ENCODE peak calls at places on chromosomes 13 and 19, in ten cellular contexts. K, R, W, A, D, Q, N, Y, B and C are unnamed samples.

GRCh38 chr13:30299746-30300145 is 7.6 kb downstream of the KATNAL1 start:
- DNase-seq in D (no peak), N (no peak), R (no peak), Y (no peak), W (no peak), A (peak), B (no peak), K (no peak), Q (peak), C (no peak)

GRCh38 chr13:97631158-97631557 is 197.2 kb downstream of the RAP2A start:
- DNase-seq in A (no peak), D (no peak), Y (no peak), R (no peak), Q (no peak), K (no peak), N (no peak), B (no peak), W (no peak), C (no peak)

GRCh38 chr19:51417107-51417806 is at the start of gene SIGLEC10:
- DNase-seq in N (no peak), R (no peak), D (no peak), W (no peak), A (peak), Y (peak), K (peak), Q (no peak), B (peak), C (no peak)

GRCh38 chr19:19321143-19321577 is 531 bp downstream of the MAU2 start:
- DNase-seq in K (no peak), N (no peak), D (peak), Y (no peak), W (no peak), R (no peak), Q (no peak), A (peak), B (no peak), C (peak)

GRCh38 chr13:51562011-51562671 is 22.1 kb upstream of the WDFY2 start:
- DNase-seq in A (no peak), D (no peak), Y (peak), Q (no peak), W (no peak), N (no peak), B (peak), K (no peak), R (no peak), C (no peak)

GRCh38 chr19:16459680-16460079 is 12.1 kb downstream of the EPS15L1 start:
- DNase-seq in N (no peak), K (no peak), R (no peak), Y (no peak), B (no peak), W (no peak), Q (no peak), D (no peak), A (no peak), C (no peak)

GRCh38 chr19:2613507-2614295 is 88.8 kb downstream of the GNG7 start:
- DNase-seq in N (peak), R (no peak), A (peak), D (no peak), K (peak), W (no peak), Q (peak), Y (peak), B (peak), C (peak)

GRCh38 chr13:40271931-40272775 is 394.3 kb downstream of the FOXO1 start:
- DNase-seq in Q (peak), B (no peak), D (no peak), N (peak), R (no peak), K (peak), Y (no peak), A (peak), W (peak), C (no peak)

GRCh38 chr13:79225487-79226232 is 180.4 kb downstream of the RBM26 start:
- DNase-seq in N (peak), K (no peak), Y (no peak), R (no peak), B (no peak), D (no peak), W (no peak), Q (peak), A (no peak), C (no peak)

GRCh38 chr19:28884786-28885476 is 328.0 kb downstream of the UQCRFS1 start:
- DNase-seq in W (no peak), D (no peak), Y (no peak), A (peak), K (no peak), R (no peak), Q (no peak), N (no peak), B (no peak), C (no peak)

GRCh38 chr13:34914416-34914815 is 27.7 kb upstream of the NBEA start:
- DNase-seq in K (no peak), Q (no peak), W (no peak), R (no peak), A (no peak), D (no peak), N (no peak), Y (no peak), B (no peak), C (no peak)

GRCh38 chr13:71775946-71776345 is 91.1 kb downstream of the DACH1 start:
- DNase-seq in N (no peak), B (no peak), D (no peak), R (no peak), A (no peak), W (no peak), K (no peak), Y (no peak), Q (no peak), C (no peak)

GRCh38 chr19:31378404-31378803 is 29.2 kb upstream of the TSHZ3 start:
- DNase-seq in K (peak), D (no peak), W (no peak), Y (no peak), Q (peak), A (peak), N (peak), R (no peak), B (no peak), C (no peak)

GRCh38 chr19:43430142-43430710 is 15.5 kb downstream of the TEX101 start:
- DNase-seq in R (no peak), W (no peak), D (no peak), K (no peak), B (no peak), A (peak), Y (no peak), N (no peak), Q (no peak), C (peak)

GRCh38 chr13:76622336-76623045 is 263.7 kb downstream of the KCTD12 start:
- DNase-seq in K (no peak), Q (no peak), B (no peak), W (no peak), A (peak), D (no peak), Y (no peak), N (peak), R (no peak), C (no peak)

GRCh38 chr13:81990652-81991051 is 1649.7 kb upstream of the SPRY2 start:
- DNase-seq in Q (no peak), B (no peak), Y (no peak), K (no peak), N (no peak), A (no peak), W (no peak), D (no peak), R (no peak), C (no peak)

GRCh38 chr13:21039097-21039800 is 22.1 kb downstream of the LATS2 start:
- DNase-seq in K (no peak), W (no peak), D (no peak), Y (no peak), A (peak), Q (no peak), N (no peak), B (no peak), R (no peak), C (no peak)

GRCh38 chr13:98143157-98143553 is 261 bp downstream of the FARP1 start:
- DNase-seq in Q (no peak), K (no peak), N (no peak), D (peak), W (no peak), R (no peak), Y (no peak), B (no peak), A (no peak), C (no peak)

GRCh38 chr13:101530293-101530692 is 77.8 kb downstream of the ITGBL1 start:
- DNase-seq in R (no peak), B (no peak), A (peak), Y (no peak), K (no peak), W (no peak), N (no peak), Q (peak), D (no peak), C (no peak)

GRCh38 chr19:18224525-18225354 is 1.5 kb downstream of the PDE4C start:
- DNase-seq in Q (peak), R (peak), D (peak), A (peak), K (peak), Y (peak), W (peak), N (peak), B (peak), C (peak)

GRCh38 chr19:35719402-35720162 is 1.8 kb downstream of the KMT2B start:
- DNase-seq in Y (no peak), N (no peak), Q (no peak), K (peak), R (no peak), A (no peak), W (no peak), D (no peak), B (no peak), C (no peak)

GRCh38 chr19:57978586-57979289 is 4.4 kb upstream of the C19orf18 start:
- DNase-seq in N (peak), A (peak), B (no peak), R (no peak), Y (no peak), Q (no peak), D (peak), K (no peak), W (no peak), C (no peak)

GRCh38 chr19:33683881-33684549 is 62.3 kb downstream of the CHST8 start:
- DNase-seq in A (peak), Y (no peak), W (no peak), B (no peak), D (peak), K (peak), N (peak), R (no peak), Q (no peak), C (no peak)

GRCh38 chr19:37977992-37978391 is 71.0 kb downstream of the SIPA1L3 start:
- DNase-seq in K (no peak), A (peak), D (no peak), B (no peak), N (peak), Y (no peak), W (peak), Q (no peak), R (no peak), C (no peak)

GRCh38 chr19:16316506-16316882 is 8.1 kb upstream of the KLF2 start:
- DNase-seq in D (no peak), W (no peak), K (no peak), A (no peak), R (no peak), Y (no peak), B (no peak), Q (peak), N (no peak), C (no peak)

GRCh38 chr13:38382946-38383345 is 33.3 kb downstream of the UFM1 start:
- DNase-seq in Q (no peak), W (no peak), K (no peak), A (no peak), Y (no peak), R (no peak), N (no peak), B (no peak), D (no peak), C (no peak)